ENCODE peak calls at places on chromosomes 11 and 22, in ten cellular contexts. E is testis, Z is K562, R is IMR-90, T is WERI-Rb-1, M is ovary, F is cardiac muscle cell, V is tibial nerve, D is ascending aorta, C is body of pancreas. K is an unnamed sample. For H3K36me3, the result is how much of the 10 kb centered on the place peaks cover.

GRCh38 chr22:23539135-23539838 is 40.8 kb downstream of the IGLL1 start:
- DNase-seq in F (peak), E (peak), C (peak), M (peak), Z (peak), D (peak), V (peak), R (peak), T (peak), K (peak)

GRCh38 chr11:44066732-44067131 is 662 bp downstream of the ACCS start:
- DNase-seq in T (no peak), Z (peak), R (peak), V (no peak), D (no peak), M (peak), C (peak), E (no peak), F (no peak), K (no peak)

GRCh38 chr11:126740857-126741256 is 259.7 kb downstream of the KIRREL3 start:
- DNase-seq in T (no peak), Z (no peak), C (no peak), M (no peak), V (no peak), D (no peak), F (no peak), R (no peak), E (no peak), K (no peak)

GRCh38 chr11:62120466-62120865 is 3.3 kb upstream of the INCENP start:
- DNase-seq in C (no peak), Z (no peak), T (no peak), V (no peak), E (no peak), D (no peak), M (no peak), R (no peak), F (no peak), K (no peak)

GRCh38 chr22:26512149-26512793 is at the start of gene TFIP11:
- DNase-seq in V (peak), C (peak), M (peak), R (peak), E (peak), F (peak), Z (peak), T (peak), D (peak), K (peak)

GRCh38 chr22:47333625-47334024 is 571.2 kb downstream of the TBC1D22A start:
- DNase-seq in E (no peak), T (no peak), Z (no peak), F (no peak), R (peak), D (no peak), M (no peak), V (no peak), C (no peak), K (no peak)

GRCh38 chr11:28963189-28963588 is 855.0 kb downstream of the METTL15 start:
- DNase-seq in D (no peak), M (no peak), E (no peak), C (no peak), R (peak), Z (no peak), V (no peak), F (no peak), T (no peak), K (no peak)

GRCh38 chr11:94563176-94563847 is 3.9 kb upstream of the PIWIL4 start:
- DNase-seq in M (no peak), E (no peak), V (no peak), C (no peak), Z (peak), T (no peak), R (peak), D (no peak), F (peak), K (no peak)

GRCh38 chr11:72430743-72431570 is 3.4 kb downstream of the CLPB start:
- DNase-seq in E (peak), R (peak), T (peak), C (peak), F (peak), M (no peak), Z (peak), V (no peak), D (no peak), K (no peak)

GRCh38 chr22:38098410-38099249 is 11.9 kb downstream of the BAIAP2L2 start:
- DNase-seq in R (peak), Z (no peak), D (no peak), F (no peak), C (no peak), M (no peak), T (no peak), V (no peak), E (no peak), K (peak)

GRCh38 chr22:41596776-41597634 is 7.4 kb upstream of the PMM1 start:
- DNase-seq in E (peak), T (peak), M (peak), F (peak), R (peak), Z (peak), D (no peak), V (peak), C (peak), K (peak)

GRCh38 chr22:34333285-34333684 is 413.0 kb upstream of the LARGE1 start:
- DNase-seq in V (no peak), M (no peak), Z (no peak), R (no peak), C (no peak), T (no peak), D (no peak), F (no peak), E (no peak), K (no peak)

GRCh38 chr11:278001-278951 is at the start of gene NLRP6:
- DNase-seq in Z (no peak), R (no peak), D (peak), E (no peak), C (no peak), V (no peak), F (no peak), M (no peak), T (no peak), K (peak)

GRCh38 chr11:47004595-47005033 is 68.1 kb downstream of the CSTPP1 start:
- DNase-seq in T (no peak), M (peak), D (peak), E (peak), C (peak), R (peak), V (peak), Z (peak), F (peak), K (peak)

GRCh38 chr11:17561111-17561415 is 14.0 kb downstream of the OTOG start:
- DNase-seq in F (no peak), D (no peak), C (no peak), T (no peak), V (no peak), R (no peak), Z (no peak), M (no peak), E (no peak), K (no peak)

GRCh38 chr22:22422629-22423112 is 85.9 kb downstream of the ZNF280B start:
- DNase-seq in E (peak), R (peak), C (peak), F (no peak), V (peak), Z (peak), T (peak), M (peak), D (no peak), K (no peak)

GRCh38 chr22:47851586-47851985 is 1089.1 kb downstream of the TBC1D22A start:
- DNase-seq in M (no peak), E (peak), Z (no peak), D (no peak), T (no peak), R (no peak), F (no peak), V (peak), C (no peak), K (no peak)

GRCh38 chr11:116948375-116948774 is 111.0 kb upstream of the APOA1 start:
- DNase-seq in M (no peak), F (no peak), V (no peak), R (peak), T (no peak), C (no peak), Z (no peak), E (no peak), D (no peak), K (no peak)

GRCh38 chr11:61948505-61948904 is 1.6 kb upstream of the BEST1 start:
- DNase-seq in R (no peak), T (no peak), V (no peak), Z (no peak), E (peak), D (peak), F (no peak), M (no peak), C (no peak), K (no peak)

GRCh38 chr11:19679952-19680823 is 32.4 kb upstream of the NAV2 start:
- DNase-seq in C (peak), M (peak), R (peak), F (peak), D (peak), T (no peak), V (peak), Z (no peak), E (peak), K (peak)

GRCh38 chr11:108009497-108010360 is 1.0 kb downstream of the CUL5 start:
- DNase-seq in M (no peak), R (no peak), D (no peak), V (no peak), C (no peak), E (no peak), Z (peak), T (no peak), F (no peak), K (no peak)

GRCh38 chr22:42970029-42970428 is 44.9 kb downstream of the PACSIN2 start:
- DNase-seq in V (no peak), R (no peak), E (no peak), D (no peak), C (peak), F (no peak), Z (no peak), M (no peak), T (no peak), K (no peak)

GRCh38 chr11:102256251-102256650 is 61.0 kb upstream of the BIRC3 start:
- DNase-seq in M (no peak), E (no peak), V (no peak), F (no peak), D (no peak), C (no peak), Z (no peak), T (no peak), R (peak), K (no peak)

GRCh38 chr11:94330789-94331188 is 26.4 kb downstream of the IZUMO1R start:
- DNase-seq in E (no peak), V (no peak), M (no peak), R (no peak), D (no peak), C (no peak), Z (no peak), F (no peak), T (no peak), K (no peak)

GRCh38 chr22:40462195-40462988 is 92.0 kb downstream of the SGSM3 start:
- DNase-seq in R (no peak), M (no peak), V (no peak), D (no peak), C (no peak), F (no peak), T (no peak), Z (no peak), E (peak), K (no peak)

GRCh38 chr11:130636672-130637463 is 188.4 kb downstream of the ADAMTS15 start:
- DNase-seq in M (no peak), F (no peak), E (no peak), C (no peak), R (peak), Z (no peak), D (no peak), V (no peak), T (no peak), K (no peak)

GRCh38 chr11:57335343-57336110 is at the start of gene SSRP1:
- DNase-seq in V (peak), M (peak), Z (peak), D (peak), F (peak), C (peak), E (peak), R (peak), T (peak), K (peak)

GRCh38 chr11:210122-210802 is 2.8 kb downstream of the RIC8A start:
- DNase-seq in C (no peak), D (peak), Z (no peak), T (no peak), M (no peak), V (no peak), R (peak), F (no peak), E (peak), K (no peak)

GRCh38 chr11:115439385-115439784 is 64.8 kb downstream of the CADM1 start:
- DNase-seq in C (no peak), T (no peak), Z (no peak), D (no peak), R (peak), M (no peak), F (no peak), E (no peak), V (no peak), K (no peak)

GRCh38 chr11:120182790-120183491 is 27.9 kb upstream of the OAF start:
- DNase-seq in Z (peak), D (peak), R (no peak), V (peak), M (peak), C (peak), F (peak), E (peak), T (peak), K (no peak)

GRCh38 chr11:26575946-26576345 is 3.9 kb upstream of the MUC15 start:
- DNase-seq in M (no peak), V (no peak), T (no peak), F (no peak), R (no peak), E (no peak), C (no peak), Z (no peak), D (no peak), K (no peak)

GRCh38 chr11:79546366-79546765 is 105.5 kb upstream of the TENM4 start:
- DNase-seq in E (no peak), R (no peak), V (no peak), Z (no peak), D (no peak), F (no peak), T (no peak), C (no peak), M (no peak), K (no peak)

GRCh38 chr11:2673250-2673610 is 26.6 kb downstream of the KCNQ1OT1 start:
- DNase-seq in T (no peak), C (no peak), D (peak), M (no peak), E (peak), V (no peak), R (no peak), F (no peak), Z (no peak), K (no peak)

GRCh38 chr11:70090989-70091388 is 12.9 kb downstream of the ANO1 start:
- DNase-seq in D (no peak), V (no peak), M (no peak), T (no peak), R (peak), F (peak), C (no peak), Z (no peak), E (no peak), K (no peak)

GRCh38 chr11:2320591-2321310 is 18.9 kb downstream of the TSPAN32 start:
- DNase-seq in C (no peak), E (no peak), Z (no peak), R (no peak), T (no peak), D (peak), F (no peak), V (no peak), M (no peak), K (peak)

GRCh38 chr11:128715691-128716153 is 21.9 kb downstream of the FLI1 start:
- DNase-seq in R (peak), T (no peak), F (no peak), D (no peak), V (no peak), M (no peak), E (no peak), C (no peak), Z (no peak), K (no peak)

GRCh38 chr22:49801391-49802060 is 26.1 kb downstream of the BRD1 start:
- DNase-seq in Z (no peak), T (no peak), C (no peak), R (no peak), V (no peak), M (no peak), F (no peak), D (no peak), E (no peak), K (peak)

GRCh38 chr22:49803134-49803533 is 24.5 kb downstream of the BRD1 start:
- DNase-seq in M (no peak), E (no peak), T (no peak), D (no peak), F (no peak), V (no peak), C (no peak), R (no peak), Z (no peak), K (no peak)

GRCh38 chr22:49799431-49800075 is 28.1 kb downstream of the BRD1 start:
- DNase-seq in M (no peak), C (no peak), E (no peak), Z (no peak), V (no peak), F (no peak), R (no peak), D (no peak), T (no peak), K (peak)

GRCh38 chr22:49798486-49799151 is 29.1 kb downstream of the BRD1 start:
- DNase-seq in T (no peak), M (no peak), E (no peak), C (no peak), F (no peak), D (no peak), V (no peak), Z (no peak), R (no peak), K (no peak)

GRCh38 chr22:49800408-49801238 is 27.1 kb downstream of the BRD1 start:
- DNase-seq in F (no peak), E (no peak), D (no peak), Z (no peak), R (no peak), T (no peak), M (no peak), V (no peak), C (no peak), K (no peak)
- H3K36me3 ChIP-seq in F (under half), E (under half), D (half or more), Z (half or more), R (half or more), T (half or more), M (under half), V (under half), C (under half), K (under half)

DNA sequence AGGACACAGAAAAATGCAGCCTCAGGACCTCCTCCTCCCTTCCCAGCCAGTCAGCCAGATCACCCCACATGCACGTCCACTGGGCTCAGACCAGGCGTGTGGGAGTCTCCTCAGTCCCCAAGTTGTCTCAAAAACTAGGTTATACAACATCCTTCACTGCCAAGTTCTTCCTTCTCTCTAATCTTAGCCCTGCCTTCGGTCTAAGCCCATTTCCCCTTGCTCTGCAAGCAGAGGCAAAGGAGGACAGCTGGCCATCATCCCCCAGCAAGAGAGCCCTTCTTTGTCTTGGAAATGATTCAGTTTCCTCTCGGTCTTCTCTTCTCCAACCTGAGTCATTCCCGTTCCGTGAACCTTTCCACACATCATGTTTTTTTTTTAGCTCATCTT is 14.0 kb upstream of the NRGN start:
- DNase-seq in V (no peak), E (no peak), F (no peak), D (no peak), R (peak), Z (no peak), C (no peak), T (no peak), M (no peak), K (no peak)
- H3K27ac ChIP-seq in V (no peak), E (no peak), F (no peak), D (peak), R (no peak), Z (no peak), C (no peak), T (no peak), M (no peak), K (peak)

DNA sequence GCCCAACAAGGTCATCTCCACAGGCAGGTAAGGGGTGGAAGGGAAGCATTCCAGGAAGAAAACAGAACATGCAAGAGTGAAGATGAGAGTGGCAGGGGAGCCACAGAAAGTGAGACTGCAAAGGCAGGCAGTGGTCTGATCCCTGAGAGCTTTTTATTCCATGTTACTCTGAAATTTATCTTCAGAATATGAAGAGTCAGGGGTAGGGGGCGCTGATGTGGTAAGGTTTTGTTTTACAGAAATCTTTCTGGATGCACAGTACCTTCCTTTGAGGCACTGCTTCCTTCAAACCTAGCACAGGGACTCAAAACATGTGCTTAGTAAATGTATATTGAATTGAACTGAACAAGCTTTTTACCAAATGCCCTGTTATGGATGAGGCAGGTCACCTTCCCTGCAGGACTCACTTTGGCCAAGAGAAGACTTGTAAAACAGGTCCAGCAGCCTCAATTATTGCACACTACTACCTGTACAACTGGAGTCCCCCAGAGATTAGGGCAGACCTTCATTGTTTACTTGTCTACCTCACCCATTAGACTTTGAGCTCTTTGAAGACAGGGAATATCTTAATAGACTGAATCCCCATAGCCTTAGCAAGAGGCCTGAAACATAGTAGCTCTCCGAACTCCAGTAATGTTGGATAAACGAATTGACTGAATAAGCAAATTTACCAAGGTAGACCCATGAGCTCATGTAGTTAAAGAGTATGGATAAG is 2.2 kb downstream of the PAK1 start:
- DNase-seq in M (no peak), F (peak), C (peak), V (peak), R (no peak), D (no peak), T (peak), Z (no peak), E (peak), K (no peak)
- TF ChIP-seq CTCF in M (no peak), F (peak), C (peak), V (no peak), R (peak), D (peak), T (peak), Z (no peak), E (no peak), K (no peak)

GRCh38 chr22:36326178-36327161 is 61.3 kb downstream of the MYH9 start:
- DNase-seq in R (no peak), E (no peak), T (no peak), Z (no peak), D (no peak), C (no peak), V (no peak), F (no peak), M (no peak), K (no peak)

GRCh38 chr22:36329217-36330078 is 58.3 kb downstream of the MYH9 start:
- DNase-seq in D (peak), E (no peak), V (no peak), R (peak), M (peak), F (peak), C (peak), T (no peak), Z (peak), K (no peak)

GRCh38 chr22:36328635-36329216 is 59.0 kb downstream of the MYH9 start:
- DNase-seq in C (peak), Z (peak), T (no peak), F (peak), R (peak), M (peak), D (peak), E (peak), V (no peak), K (peak)

GRCh38 chr22:36330127-36330526 is 57.6 kb downstream of the MYH9 start:
- DNase-seq in C (no peak), F (no peak), R (no peak), V (no peak), T (no peak), D (no peak), E (no peak), Z (no peak), M (no peak), K (no peak)

DNA sequence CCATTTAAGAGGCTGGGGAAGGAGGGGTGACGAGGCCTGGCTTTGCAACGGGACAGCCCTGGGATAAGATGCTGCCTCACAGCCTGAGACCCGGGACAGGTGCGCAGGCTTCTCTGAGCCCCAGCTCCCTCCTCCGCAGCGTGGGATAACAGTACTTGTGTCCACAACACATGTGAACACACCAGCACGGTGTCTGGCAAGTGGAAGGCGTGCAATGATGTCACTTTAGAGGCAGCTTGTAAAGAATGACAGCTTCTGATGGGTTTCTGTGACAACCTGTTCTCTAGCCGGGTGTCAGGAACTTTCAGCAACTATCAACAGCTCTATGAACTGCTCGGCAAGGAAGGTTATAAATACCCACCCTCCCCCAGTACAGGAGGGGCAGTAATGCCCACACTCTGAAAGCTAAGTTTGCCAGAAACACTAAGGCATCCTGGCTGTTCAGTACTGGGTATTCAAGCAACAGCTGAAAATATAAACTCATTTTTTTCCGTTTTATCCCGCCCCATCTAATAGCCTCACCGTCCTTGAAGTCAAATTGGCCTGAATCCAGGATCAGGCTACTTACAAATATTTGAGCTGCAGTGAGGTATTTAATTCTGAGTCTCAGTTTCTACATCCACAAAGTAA is 59.7 kb downstream of the MYH9 start:
- DNase-seq in E (no peak), M (no peak), F (peak), Z (no peak), D (peak), R (peak), C (peak), V (no peak), T (no peak), K (no peak)
- H3K36me3 ChIP-seq in E (under half), M (under half), F (under half), Z (half or more), D (half or more), R (half or more), C (under half), V (under half), T (half or more), K (under half)

K was measured in left lung.